ENCODE peak calls at places on chromosomes 3 and 15, in five cellular contexts. O, U, W, Y and A are unnamed samples.

GRCh38 chr15:57198654-57199241 is 177.6 kb upstream of the CGNL1 start:
- DNase-seq in U (no peak), Y (no peak), W (no peak), O (no peak), A (peak)

GRCh38 chr15:37102315-37103021 is 2.1 kb upstream of the MEIS2 start:
- DNase-seq in O (no peak), W (peak), Y (no peak), U (no peak), A (no peak)

GRCh38 chr3:71447197-71447596 is 136.3 kb downstream of the FOXP1 start:
- DNase-seq in O (no peak), Y (no peak), U (no peak), W (no peak), A (no peak)

GRCh38 chr3:30614943-30615342 is 8.5 kb downstream of the TGFBR2 start:
- DNase-seq in Y (no peak), U (no peak), O (no peak), W (no peak), A (no peak)

GRCh38 chr3:127454968-127455367 is 135.6 kb downstream of the TPRA1 start:
- DNase-seq in Y (no peak), W (no peak), U (no peak), O (no peak), A (no peak)

GRCh38 chr3:55607844-55608243 is 120.7 kb upstream of the WNT5A start:
- DNase-seq in W (no peak), U (no peak), Y (no peak), O (no peak), A (no peak)

GRCh38 chr3:126481808-126482502 is 6.3 kb upstream of the ZXDC start:
- DNase-seq in W (peak), O (no peak), Y (no peak), U (no peak), A (no peak)

GRCh38 chr3:78888650-78889049 is 879.1 kb downstream of the ROBO1 start:
- DNase-seq in W (no peak), U (no peak), O (no peak), Y (no peak), A (no peak)

GRCh38 chr15:85607141-85607806 is 187.5 kb downstream of the KLHL25 start:
- DNase-seq in Y (no peak), W (no peak), U (no peak), O (no peak), A (no peak)

GRCh38 chr3:67648701-67649100 is 5.7 kb downstream of the SUCLG2 start:
- DNase-seq in Y (no peak), O (no peak), W (no peak), U (no peak), A (no peak)

GRCh38 chr3:178805746-178806145 is 265.9 kb downstream of the ZMAT3 start:
- DNase-seq in O (no peak), Y (no peak), W (no peak), U (no peak), A (no peak)

GRCh38 chr3:169041677-169042171 is 621.8 kb downstream of the MECOM start:
- DNase-seq in O (no peak), W (no peak), Y (no peak), U (no peak), A (no peak)

GRCh38 chr15:47505712-47506542 is 211.4 kb upstream of the SEMA6D start:
- DNase-seq in Y (no peak), O (no peak), W (no peak), U (no peak), A (no peak)

GRCh38 chr3:171781711-171782127 is 28.6 kb downstream of the PLD1 start:
- DNase-seq in U (no peak), Y (no peak), O (no peak), W (no peak), A (no peak)

GRCh38 chr15:89998141-89998661 is 2.9 kb upstream of the ZNF710 start:
- DNase-seq in Y (no peak), U (no peak), O (no peak), W (no peak), A (no peak)

GRCh38 chr15:67120839-67121540 is 55.6 kb downstream of the SMAD3 start:
- DNase-seq in O (peak), Y (peak), W (peak), U (no peak), A (no peak)

GRCh38 chr3:179321585-179322322 is 1.1 kb upstream of the ZNF639 start:
- DNase-seq in O (no peak), W (peak), Y (no peak), U (no peak), A (peak)

GRCh38 chr15:52567886-52568568 is 803 bp downstream of the ARPP19 start:
- DNase-seq in W (no peak), U (no peak), Y (peak), O (no peak), A (no peak)

GRCh38 chr3:98763076-98763475 is at the start of gene ST3GAL6:
- DNase-seq in O (no peak), W (peak), Y (no peak), U (no peak), A (no peak)

GRCh38 chr3:157248590-157249425 is 88.9 kb upstream of the CCNL1 start:
- DNase-seq in Y (no peak), O (no peak), U (no peak), W (no peak), A (no peak)

GRCh38 chr3:153397806-153398205 is 235.8 kb downstream of the RAP2B start:
- DNase-seq in U (no peak), O (no peak), Y (no peak), W (no peak), A (no peak)

GRCh38 chr15:34011476-34011875 is 27.5 kb downstream of the AVEN start:
- DNase-seq in O (no peak), U (no peak), Y (no peak), W (no peak), A (no peak)